ENCODE peak calls at places on chromosomes 2 and 18, in nine cellular contexts. K is endodermal cell; N is effector memory CD4-positive, alpha-beta T cell; J is left ventricle myocardium inferior; U is upper lobe of left lung; F is SK-N-SH; Q is K562; X is endothelial cell of umbilical vein; C is lower lobe of right lung. Z is an unnamed sample.

GRCh38 chr2:63049291-63050185 is 1.1 kb upstream of the OTX1 start:
- DNase-seq in J (no peak), X (peak), N (no peak), Q (no peak), F (peak), U (no peak), K (peak), C (no peak), Z (peak)

GRCh38 chr2:44061876-44062275 is 66.1 kb upstream of the LRPPRC start:
- DNase-seq in K (no peak), N (no peak), J (no peak), F (no peak), C (no peak), Q (no peak), X (no peak), U (no peak), Z (no peak)

GRCh38 chr2:156486614-156487013 is 50.4 kb downstream of the GPD2 start:
- DNase-seq in X (no peak), N (no peak), Q (no peak), K (no peak), U (no peak), F (no peak), C (no peak), J (no peak), Z (no peak)

GRCh38 chr2:28347193-28347592 is 45.5 kb upstream of the FOSL2 start:
- DNase-seq in Q (no peak), X (no peak), C (peak), F (no peak), K (no peak), J (peak), U (no peak), N (no peak), Z (no peak)

GRCh38 chr2:174581543-174581942 is 16.1 kb downstream of the WIPF1 start:
- DNase-seq in C (no peak), J (no peak), X (no peak), N (no peak), Q (no peak), F (no peak), K (no peak), U (no peak), Z (no peak)

GRCh38 chr18:35949090-35949489 is 23.4 kb upstream of the RMP24 start:
- DNase-seq in C (no peak), K (no peak), F (no peak), N (no peak), X (no peak), Q (no peak), J (no peak), U (no peak), Z (no peak)

GRCh38 chr2:51711761-51712160 is 679.8 kb upstream of the NRXN1 start:
- DNase-seq in F (no peak), U (no peak), X (no peak), N (no peak), J (no peak), K (no peak), C (no peak), Q (no peak), Z (no peak)

GRCh38 chr2:172869861-172870260 is 134.2 kb downstream of the RAPGEF4 start:
- DNase-seq in N (no peak), F (no peak), C (no peak), J (no peak), X (no peak), Q (no peak), K (no peak), U (no peak), Z (no peak)

GRCh38 chr18:73684651-73685050 is 463.0 kb downstream of the FBXO15 start:
- DNase-seq in F (no peak), N (no peak), K (no peak), J (no peak), C (no peak), U (no peak), Q (no peak), X (no peak), Z (no peak)

GRCh38 chr2:167859676-167860075 is 387.7 kb downstream of the STK39 start:
- DNase-seq in Q (no peak), F (no peak), X (no peak), C (no peak), U (no peak), N (no peak), K (no peak), J (no peak), Z (no peak)

GRCh38 chr2:123687064-123687463 is 338.0 kb upstream of the CNTNAP5 start:
- DNase-seq in F (no peak), N (no peak), U (no peak), K (no peak), Q (no peak), X (no peak), J (no peak), C (no peak), Z (no peak)

GRCh38 chr2:110764931-110765330 is 32.6 kb downstream of the ACOXL start:
- DNase-seq in C (no peak), N (no peak), X (no peak), F (no peak), U (no peak), K (no peak), J (no peak), Q (no peak), Z (no peak)

GRCh38 chr2:71853858-71854257 is 293.8 kb downstream of the CYP26B1 start:
- DNase-seq in X (no peak), U (no peak), Q (no peak), J (no peak), F (no peak), N (no peak), K (peak), C (no peak), Z (no peak)

GRCh38 chr2:72134408-72134996 is 13.2 kb downstream of the CYP26B1 start:
- DNase-seq in J (no peak), N (no peak), C (no peak), U (no peak), F (no peak), K (peak), X (no peak), Q (no peak), Z (peak)

GRCh38 chr2:71703981-71704545 is 250.7 kb downstream of the DYSF start:
- DNase-seq in Q (no peak), X (no peak), F (no peak), U (no peak), K (no peak), N (no peak), C (no peak), J (no peak), Z (peak)

GRCh38 chr2:154402138-154402714 is 296.3 kb upstream of the KCNJ3 start:
- DNase-seq in K (no peak), Q (no peak), U (no peak), J (no peak), C (no peak), N (no peak), F (peak), X (peak), Z (no peak)

GRCh38 chr2:211103989-211104388 is 547.6 kb downstream of the CPS1 start:
- DNase-seq in F (no peak), K (no peak), J (no peak), X (no peak), N (no peak), C (no peak), U (no peak), Q (no peak), Z (no peak)

GRCh38 chr2:32119161-32119560 is 46.5 kb upstream of the SLC30A6 start:
- DNase-seq in F (no peak), X (no peak), N (no peak), Q (no peak), K (no peak), C (no peak), U (no peak), J (no peak), Z (no peak)

GRCh38 chr2:118059919-118060478 is 28.3 kb upstream of the INSIG2 start:
- DNase-seq in F (no peak), Q (no peak), J (no peak), K (no peak), N (no peak), C (no peak), X (no peak), U (no peak), Z (no peak)

GRCh38 chr2:26541401-26542193 is 63.7 kb upstream of the OTOF start:
- DNase-seq in Q (no peak), U (no peak), K (peak), F (no peak), J (no peak), C (no peak), N (no peak), X (no peak), Z (no peak)

GRCh38 chr18:78407456-78407823 is 572.2 kb upstream of the SALL3 start:
- DNase-seq in K (no peak), Q (no peak), C (no peak), X (no peak), F (no peak), J (no peak), N (no peak), U (peak), Z (no peak)

GRCh38 chr2:145012214-145012670 is 492.3 kb upstream of the ZEB2 start:
- DNase-seq in X (peak), C (no peak), Q (no peak), J (peak), F (no peak), N (no peak), K (no peak), U (no peak), Z (peak)

GRCh38 chr2:143504397-143504796 is 375.2 kb downstream of the ARHGAP15 start:
- DNase-seq in C (no peak), Q (no peak), U (no peak), J (no peak), N (no peak), F (no peak), X (no peak), K (no peak), Z (no peak)

GRCh38 chr2:224194161-224194560 is 155.1 kb upstream of the SERPINE2 start:
- DNase-seq in Q (no peak), J (no peak), F (no peak), N (no peak), C (no peak), K (no peak), X (no peak), U (no peak), Z (no peak)

GRCh38 chr2:62663443-62663842 is 42.1 kb upstream of the EHBP1 start:
- DNase-seq in C (no peak), K (no peak), N (no peak), Q (no peak), J (no peak), U (no peak), F (peak), X (peak), Z (no peak)

GRCh38 chr18:22710628-22711380 is 222.3 kb upstream of the RBBP8 start:
- DNase-seq in K (peak), J (peak), X (peak), N (no peak), F (peak), C (no peak), U (peak), Q (no peak), Z (no peak)
- H3K27ac ChIP-seq in K (no peak), J (peak), X (peak), N (no peak), F (peak), C (peak), U (peak), Q (no peak), Z (peak)

DNA sequence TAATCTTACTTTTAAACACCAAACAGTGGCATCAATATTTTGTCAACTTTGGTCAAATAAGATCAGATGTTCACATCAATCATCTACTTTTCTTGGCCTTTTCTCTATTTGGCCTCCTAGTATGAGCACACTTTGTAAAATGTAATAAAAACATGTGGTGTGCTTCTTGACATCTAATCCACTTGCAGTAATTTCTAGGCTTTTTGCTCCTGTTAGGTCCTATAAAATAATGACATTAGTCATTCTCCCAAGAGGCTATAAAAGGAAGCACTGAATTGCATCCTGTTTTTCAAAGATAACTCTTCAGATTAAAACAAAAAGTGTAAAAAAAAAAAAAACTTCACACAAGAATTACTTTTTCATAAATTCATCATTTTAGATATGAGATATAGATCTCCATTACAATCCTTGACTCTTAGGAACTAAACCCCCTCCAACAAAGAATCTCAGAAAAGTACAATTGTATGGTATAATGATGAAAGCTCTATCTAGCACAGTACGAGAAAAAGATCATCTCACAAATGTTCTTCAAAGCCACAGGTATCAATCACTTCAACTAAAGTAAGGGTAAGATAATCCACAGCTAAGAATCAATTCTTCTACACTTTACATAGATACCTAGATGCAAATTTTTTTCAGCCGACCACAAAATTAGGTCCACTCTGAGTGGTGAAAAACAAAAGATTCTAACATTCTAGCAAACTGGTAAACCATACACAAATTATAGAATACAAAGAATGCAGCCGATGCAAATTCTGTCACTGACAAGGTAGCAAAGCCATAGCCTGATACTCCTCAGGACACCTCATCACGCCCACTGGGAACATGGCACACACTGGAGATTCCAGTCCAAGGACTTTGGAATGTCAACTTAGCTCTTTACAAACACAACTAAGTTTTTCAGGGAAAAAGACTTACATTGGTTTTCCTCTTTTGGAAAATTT is 2.7 kb downstream of the BCL2 start:
- DNase-seq in N (no peak), Q (no peak), U (no peak), C (no peak), J (no peak), F (no peak), K (no peak), X (no peak), Z (no peak)
- H3K27ac ChIP-seq in N (peak), Q (no peak), U (peak), C (no peak), J (peak), F (no peak), K (no peak), X (no peak), Z (no peak)

GRCh38 chr2:181142514-181142913 is 162.1 kb downstream of the UBE2E3 start:
- DNase-seq in N (no peak), F (no peak), X (no peak), J (no peak), K (no peak), U (no peak), C (no peak), Q (no peak), Z (no peak)
- H3K27ac ChIP-seq in N (peak), F (no peak), X (no peak), J (no peak), K (no peak), U (peak), C (no peak), Q (no peak), Z (no peak)

DNA sequence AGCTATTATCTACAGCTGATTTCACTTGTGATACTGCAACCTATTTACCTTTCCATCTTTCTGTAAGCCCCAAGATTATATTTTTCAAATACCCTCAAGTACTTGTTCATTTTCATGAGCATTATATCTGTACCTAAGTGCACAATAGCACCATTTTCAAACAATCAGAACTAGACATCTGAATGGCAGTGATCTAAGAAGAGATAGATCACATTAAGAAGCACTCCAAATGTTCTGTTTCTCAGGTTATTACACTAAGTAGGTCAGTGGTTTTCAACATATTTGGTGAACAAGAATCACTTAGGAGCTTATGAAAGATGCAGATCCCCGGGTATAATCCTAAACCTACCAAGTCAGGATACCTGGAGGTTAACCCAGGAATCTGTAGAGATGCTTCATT is 872.7 kb downstream of the DCDC2C start:
- DNase-seq in U (no peak), Q (no peak), J (no peak), F (no peak), C (no peak), K (no peak), X (no peak), N (no peak), Z (no peak)
- H3K27ac ChIP-seq in U (no peak), Q (no peak), J (no peak), F (no peak), C (no peak), K (no peak), X (no peak), N (no peak), Z (no peak)

GRCh38 chr18:50429207-50429948 is 54.5 kb downstream of the SKA1 start:
- DNase-seq in Q (peak), X (peak), C (no peak), U (no peak), N (no peak), F (peak), J (no peak), K (no peak), Z (no peak)

GRCh38 chr18:50427896-50428295 is 53.0 kb downstream of the SKA1 start:
- DNase-seq in K (no peak), F (no peak), Q (no peak), X (no peak), U (no peak), C (no peak), N (no peak), J (no peak), Z (no peak)

GRCh38 chr18:50422286-50422898 is 47.5 kb downstream of the SKA1 start:
- DNase-seq in X (no peak), C (no peak), F (no peak), N (no peak), K (no peak), J (no peak), U (no peak), Q (no peak), Z (no peak)

GRCh38 chr18:50428531-50429206 is 53.8 kb downstream of the SKA1 start:
- DNase-seq in X (no peak), Q (no peak), C (no peak), F (peak), J (no peak), U (no peak), N (no peak), K (no peak), Z (no peak)

DNA sequence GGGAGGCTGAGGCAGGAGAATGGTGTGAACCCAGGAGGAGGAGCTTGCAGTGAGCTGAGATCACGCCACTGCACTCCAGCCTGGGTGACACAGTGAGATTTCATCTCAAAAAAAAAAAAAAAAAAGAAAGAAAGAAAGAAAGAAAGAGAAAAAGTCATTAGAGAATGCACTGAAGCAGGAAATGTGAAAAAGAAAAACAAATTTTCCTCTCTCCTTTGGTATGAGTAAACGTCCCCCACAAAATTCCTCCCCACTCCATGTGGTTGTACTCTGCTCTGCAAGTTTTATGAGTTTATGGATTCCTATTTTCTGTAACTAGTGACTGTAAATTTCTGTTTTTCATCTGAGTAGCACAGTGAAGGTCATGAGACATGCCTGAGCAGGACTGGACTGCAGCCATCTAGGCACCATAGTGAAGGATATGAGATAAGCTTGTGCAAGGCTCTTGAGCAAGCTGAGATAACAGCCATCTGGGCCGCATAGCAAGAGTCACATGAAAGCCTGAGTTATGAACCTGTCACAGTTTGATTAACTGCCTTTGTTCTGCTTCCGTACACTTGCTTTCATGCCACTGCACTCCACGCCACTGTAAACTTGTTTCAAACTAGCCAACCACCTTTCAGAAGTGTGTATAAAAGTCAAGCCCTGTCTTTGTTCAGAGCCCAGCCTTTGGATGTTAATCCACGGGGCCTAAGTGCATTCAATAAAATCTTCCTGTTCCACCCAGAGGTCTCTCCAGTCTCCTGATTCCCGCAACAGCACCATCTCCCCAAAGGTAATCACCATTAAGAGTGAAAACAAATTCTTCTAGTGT is 50.2 kb downstream of the SKA1 start:
- DNase-seq in F (no peak), J (peak), C (no peak), K (no peak), N (no peak), X (peak), Q (peak), U (peak), Z (no peak)
- H3K27ac ChIP-seq in F (no peak), J (peak), C (no peak), K (no peak), N (no peak), X (no peak), Q (peak), U (no peak), Z (no peak)

GRCh38 chr2:20616341-20616871 is 34.5 kb downstream of the HS1BP3 start:
- DNase-seq in N (no peak), F (no peak), C (peak), Q (no peak), J (peak), K (peak), U (peak), X (no peak), Z (peak)
- H3K27ac ChIP-seq in N (no peak), F (no peak), C (peak), Q (no peak), J (peak), K (no peak), U (peak), X (peak), Z (no peak)

DNA sequence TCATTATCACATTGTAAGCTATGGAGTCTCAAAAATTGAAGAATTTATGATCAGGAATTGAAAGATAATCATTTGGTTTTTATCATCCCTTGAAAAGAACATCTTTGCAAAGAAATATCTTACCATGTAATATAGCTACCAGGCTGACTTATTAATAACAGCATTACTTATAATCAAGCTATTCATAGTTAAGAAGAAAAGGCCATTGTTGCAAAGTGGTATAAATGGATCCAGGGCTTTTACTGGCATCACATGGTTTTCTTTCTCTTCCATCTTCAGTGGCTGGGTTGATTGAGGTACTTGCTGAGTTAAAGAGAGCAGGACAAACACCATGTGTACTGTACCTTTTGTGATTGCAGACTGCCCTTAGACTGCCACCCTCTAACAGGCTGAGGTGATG is 39.6 kb downstream of the MFSD6 start:
- DNase-seq in J (no peak), K (no peak), N (no peak), F (no peak), U (no peak), X (no peak), Q (no peak), C (no peak), Z (no peak)
- H3K27ac ChIP-seq in J (no peak), K (no peak), N (no peak), F (no peak), U (no peak), X (no peak), Q (no peak), C (no peak), Z (no peak)

GRCh38 chr2:189648846-189649529 is 12.3 kb upstream of the ASNSD1 start:
- DNase-seq in K (no peak), J (no peak), U (no peak), C (no peak), N (no peak), F (no peak), Q (no peak), X (no peak), Z (no peak)
- H3K27ac ChIP-seq in K (no peak), J (no peak), U (no peak), C (no peak), N (no peak), F (no peak), Q (no peak), X (no peak), Z (no peak)

DNA sequence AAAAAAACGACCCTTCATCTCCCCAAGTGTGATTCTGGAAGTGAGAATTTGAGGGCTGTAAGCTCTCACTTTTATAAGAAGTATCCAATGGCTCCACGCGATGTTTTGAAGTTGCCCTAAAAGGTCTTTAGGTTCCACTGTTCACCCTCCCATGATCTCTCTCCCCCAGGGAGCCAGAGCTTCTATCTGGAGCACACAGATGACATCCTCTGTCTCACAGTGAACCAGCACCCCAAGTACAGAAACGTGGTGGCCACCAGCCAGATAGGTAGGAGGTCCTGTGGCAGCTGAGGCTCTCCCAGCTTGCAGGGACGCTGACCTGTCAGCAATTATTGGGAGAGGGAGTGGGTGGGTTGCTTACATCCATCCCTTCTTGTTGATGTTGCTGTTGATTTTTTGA is 97.8 kb downstream of the RTN4 start:
- DNase-seq in C (no peak), X (no peak), F (no peak), Q (peak), K (no peak), N (no peak), U (no peak), J (no peak), Z (no peak)
- H3K27ac ChIP-seq in C (no peak), X (no peak), F (peak), Q (peak), K (no peak), N (no peak), U (no peak), J (no peak), Z (peak)